ENCODE peak calls at places on chromosomes 11 and 22, in eight cellular contexts. One of them, this sample, is unnamed.

GRCh38 chr22:19599626-19600243 is 75.5 kb upstream of the CLDN5 start:
- DNase-seq in ureter: no peak
- DNase-seq in activated CD8-positive, alpha-beta T cell treated with anti-CD3 and anti-CD28 coated beads for 36 hours: no peak
- DNase-seq in thoracic aorta: no peak
- DNase-seq in NCI-H446: no peak
- DNase-seq in CD8-positive, alpha-beta memory T cell: no peak
- DNase-seq in stimulated activated CD8-positive, alpha-beta memory T cell treated with anti-CD3 and anti-CD28 coated beads, Interleukin-4, amount 100 ng/mL, for 4 hours: no peak
- DNase-seq in left colon: no peak
- DNase-seq in this sample: no peak

GRCh38 chr11:68707527-68707926 is 23.2 kb downstream of the GAL start:
- DNase-seq in ureter: no peak
- DNase-seq in activated CD8-positive, alpha-beta T cell treated with anti-CD3 and anti-CD28 coated beads for 36 hours: no peak
- DNase-seq in thoracic aorta: no peak
- DNase-seq in NCI-H446: no peak
- DNase-seq in CD8-positive, alpha-beta memory T cell: no peak
- DNase-seq in stimulated activated CD8-positive, alpha-beta memory T cell treated with anti-CD3 and anti-CD28 coated beads, Interleukin-4, amount 100 ng/mL, for 4 hours: no peak
- DNase-seq in left colon: no peak
- DNase-seq in this sample: no peak

GRCh38 chr11:119788911-119789560 is 60.0 kb upstream of the NECTIN1 start:
- DNase-seq in ureter: no peak
- DNase-seq in activated CD8-positive, alpha-beta T cell treated with anti-CD3 and anti-CD28 coated beads for 36 hours: no peak
- DNase-seq in thoracic aorta: no peak
- DNase-seq in NCI-H446: no peak
- DNase-seq in CD8-positive, alpha-beta memory T cell: no peak
- DNase-seq in stimulated activated CD8-positive, alpha-beta memory T cell treated with anti-CD3 and anti-CD28 coated beads, Interleukin-4, amount 100 ng/mL, for 4 hours: no peak
- DNase-seq in left colon: no peak
- DNase-seq in this sample: no peak

GRCh38 chr22:43153916-43154315 is 2.6 kb downstream of the TSPO start:
- DNase-seq in ureter: no peak
- DNase-seq in activated CD8-positive, alpha-beta T cell treated with anti-CD3 and anti-CD28 coated beads for 36 hours: no peak
- DNase-seq in thoracic aorta: no peak
- DNase-seq in NCI-H446: no peak
- DNase-seq in CD8-positive, alpha-beta memory T cell: no peak
- DNase-seq in stimulated activated CD8-positive, alpha-beta memory T cell treated with anti-CD3 and anti-CD28 coated beads, Interleukin-4, amount 100 ng/mL, for 4 hours: no peak
- DNase-seq in left colon: no peak
- DNase-seq in this sample: no peak

GRCh38 chr11:5476184-5476819 is 12.2 kb upstream of the OR52D1 start:
- DNase-seq in ureter: no peak
- DNase-seq in activated CD8-positive, alpha-beta T cell treated with anti-CD3 and anti-CD28 coated beads for 36 hours: peak
- DNase-seq in thoracic aorta: no peak
- DNase-seq in NCI-H446: no peak
- DNase-seq in CD8-positive, alpha-beta memory T cell: no peak
- DNase-seq in stimulated activated CD8-positive, alpha-beta memory T cell treated with anti-CD3 and anti-CD28 coated beads, Interleukin-4, amount 100 ng/mL, for 4 hours: peak
- DNase-seq in left colon: no peak
- DNase-seq in this sample: no peak

GRCh38 chr11:6862961-6863360 is at the start of gene OR10A2:
- DNase-seq in ureter: no peak
- DNase-seq in activated CD8-positive, alpha-beta T cell treated with anti-CD3 and anti-CD28 coated beads for 36 hours: no peak
- DNase-seq in thoracic aorta: no peak
- DNase-seq in NCI-H446: no peak
- DNase-seq in CD8-positive, alpha-beta memory T cell: no peak
- DNase-seq in stimulated activated CD8-positive, alpha-beta memory T cell treated with anti-CD3 and anti-CD28 coated beads, Interleukin-4, amount 100 ng/mL, for 4 hours: no peak
- DNase-seq in left colon: no peak
- DNase-seq in this sample: peak

GRCh38 chr22:24819941-24820461 is 14.0 kb downstream of the SGSM1 start:
- DNase-seq in ureter: peak
- DNase-seq in activated CD8-positive, alpha-beta T cell treated with anti-CD3 and anti-CD28 coated beads for 36 hours: no peak
- DNase-seq in thoracic aorta: no peak
- DNase-seq in NCI-H446: no peak
- DNase-seq in CD8-positive, alpha-beta memory T cell: no peak
- DNase-seq in stimulated activated CD8-positive, alpha-beta memory T cell treated with anti-CD3 and anti-CD28 coated beads, Interleukin-4, amount 100 ng/mL, for 4 hours: no peak
- DNase-seq in left colon: peak
- DNase-seq in this sample: peak

GRCh38 chr11:33310720-33311500 is 53.7 kb downstream of the HIPK3 start:
- DNase-seq in ureter: no peak
- DNase-seq in activated CD8-positive, alpha-beta T cell treated with anti-CD3 and anti-CD28 coated beads for 36 hours: no peak
- DNase-seq in thoracic aorta: no peak
- DNase-seq in NCI-H446: no peak
- DNase-seq in CD8-positive, alpha-beta memory T cell: no peak
- DNase-seq in stimulated activated CD8-positive, alpha-beta memory T cell treated with anti-CD3 and anti-CD28 coated beads, Interleukin-4, amount 100 ng/mL, for 4 hours: no peak
- DNase-seq in left colon: no peak
- DNase-seq in this sample: no peak

GRCh38 chr11:109424893-109425292 is 2.9 kb downstream of the C11orf87 start:
- DNase-seq in ureter: no peak
- DNase-seq in activated CD8-positive, alpha-beta T cell treated with anti-CD3 and anti-CD28 coated beads for 36 hours: peak
- DNase-seq in thoracic aorta: no peak
- DNase-seq in NCI-H446: no peak
- DNase-seq in CD8-positive, alpha-beta memory T cell: no peak
- DNase-seq in stimulated activated CD8-positive, alpha-beta memory T cell treated with anti-CD3 and anti-CD28 coated beads, Interleukin-4, amount 100 ng/mL, for 4 hours: no peak
- DNase-seq in left colon: no peak
- DNase-seq in this sample: no peak

GRCh38 chr11:124551189-124551588 is 7.7 kb upstream of the OR8B12 start:
- DNase-seq in ureter: no peak
- DNase-seq in activated CD8-positive, alpha-beta T cell treated with anti-CD3 and anti-CD28 coated beads for 36 hours: no peak
- DNase-seq in thoracic aorta: no peak
- DNase-seq in NCI-H446: no peak
- DNase-seq in CD8-positive, alpha-beta memory T cell: no peak
- DNase-seq in stimulated activated CD8-positive, alpha-beta memory T cell treated with anti-CD3 and anti-CD28 coated beads, Interleukin-4, amount 100 ng/mL, for 4 hours: no peak
- DNase-seq in left colon: no peak
- DNase-seq in this sample: no peak

GRCh38 chr22:33492210-33492651 is 428.0 kb downstream of the LARGE1 start:
- DNase-seq in ureter: no peak
- DNase-seq in activated CD8-positive, alpha-beta T cell treated with anti-CD3 and anti-CD28 coated beads for 36 hours: no peak
- DNase-seq in thoracic aorta: no peak
- DNase-seq in NCI-H446: no peak
- DNase-seq in CD8-positive, alpha-beta memory T cell: peak
- DNase-seq in stimulated activated CD8-positive, alpha-beta memory T cell treated with anti-CD3 and anti-CD28 coated beads, Interleukin-4, amount 100 ng/mL, for 4 hours: no peak
- DNase-seq in left colon: no peak
- DNase-seq in this sample: no peak

GRCh38 chr11:62269654-62270278 is at the start of gene SCGB2A2:
- DNase-seq in ureter: peak
- DNase-seq in activated CD8-positive, alpha-beta T cell treated with anti-CD3 and anti-CD28 coated beads for 36 hours: no peak
- DNase-seq in thoracic aorta: no peak
- DNase-seq in NCI-H446: no peak
- DNase-seq in CD8-positive, alpha-beta memory T cell: no peak
- DNase-seq in stimulated activated CD8-positive, alpha-beta memory T cell treated with anti-CD3 and anti-CD28 coated beads, Interleukin-4, amount 100 ng/mL, for 4 hours: no peak
- DNase-seq in left colon: no peak
- DNase-seq in this sample: no peak

GRCh38 chr11:4713241-4713640 is 8.7 kb downstream of the MMP26 start:
- DNase-seq in ureter: no peak
- DNase-seq in activated CD8-positive, alpha-beta T cell treated with anti-CD3 and anti-CD28 coated beads for 36 hours: no peak
- DNase-seq in thoracic aorta: no peak
- DNase-seq in NCI-H446: no peak
- DNase-seq in CD8-positive, alpha-beta memory T cell: no peak
- DNase-seq in stimulated activated CD8-positive, alpha-beta memory T cell treated with anti-CD3 and anti-CD28 coated beads, Interleukin-4, amount 100 ng/mL, for 4 hours: no peak
- DNase-seq in left colon: no peak
- DNase-seq in this sample: no peak

GRCh38 chr11:61123775-61124571 is 21.7 kb downstream of the CD5 start:
- DNase-seq in ureter: no peak
- DNase-seq in activated CD8-positive, alpha-beta T cell treated with anti-CD3 and anti-CD28 coated beads for 36 hours: no peak
- DNase-seq in thoracic aorta: no peak
- DNase-seq in NCI-H446: no peak
- DNase-seq in CD8-positive, alpha-beta memory T cell: no peak
- DNase-seq in stimulated activated CD8-positive, alpha-beta memory T cell treated with anti-CD3 and anti-CD28 coated beads, Interleukin-4, amount 100 ng/mL, for 4 hours: no peak
- DNase-seq in left colon: no peak
- DNase-seq in this sample: no peak

GRCh38 chr11:60870733-60871377 is 3.5 kb downstream of the ZP1 start:
- DNase-seq in ureter: no peak
- DNase-seq in activated CD8-positive, alpha-beta T cell treated with anti-CD3 and anti-CD28 coated beads for 36 hours: peak
- DNase-seq in thoracic aorta: no peak
- DNase-seq in NCI-H446: no peak
- DNase-seq in CD8-positive, alpha-beta memory T cell: no peak
- DNase-seq in stimulated activated CD8-positive, alpha-beta memory T cell treated with anti-CD3 and anti-CD28 coated beads, Interleukin-4, amount 100 ng/mL, for 4 hours: no peak
- DNase-seq in left colon: no peak
- DNase-seq in this sample: no peak

GRCh38 chr22:49021926-49022815 is 805.5 kb downstream of the BRD1 start:
- DNase-seq in ureter: no peak
- DNase-seq in activated CD8-positive, alpha-beta T cell treated with anti-CD3 and anti-CD28 coated beads for 36 hours: no peak
- DNase-seq in thoracic aorta: no peak
- DNase-seq in NCI-H446: no peak
- DNase-seq in CD8-positive, alpha-beta memory T cell: no peak
- DNase-seq in stimulated activated CD8-positive, alpha-beta memory T cell treated with anti-CD3 and anti-CD28 coated beads, Interleukin-4, amount 100 ng/mL, for 4 hours: no peak
- DNase-seq in left colon: peak
- DNase-seq in this sample: peak

GRCh38 chr11:35402751-35403454 is 16.5 kb downstream of the SLC1A2 start:
- DNase-seq in ureter: no peak
- DNase-seq in activated CD8-positive, alpha-beta T cell treated with anti-CD3 and anti-CD28 coated beads for 36 hours: no peak
- DNase-seq in thoracic aorta: no peak
- DNase-seq in NCI-H446: no peak
- DNase-seq in CD8-positive, alpha-beta memory T cell: no peak
- DNase-seq in stimulated activated CD8-positive, alpha-beta memory T cell treated with anti-CD3 and anti-CD28 coated beads, Interleukin-4, amount 100 ng/mL, for 4 hours: no peak
- DNase-seq in left colon: no peak
- DNase-seq in this sample: no peak

GRCh38 chr11:47051217-47051616 is 114.7 kb downstream of the CSTPP1 start:
- DNase-seq in ureter: no peak
- DNase-seq in activated CD8-positive, alpha-beta T cell treated with anti-CD3 and anti-CD28 coated beads for 36 hours: no peak
- DNase-seq in thoracic aorta: no peak
- DNase-seq in NCI-H446: no peak
- DNase-seq in CD8-positive, alpha-beta memory T cell: no peak
- DNase-seq in stimulated activated CD8-positive, alpha-beta memory T cell treated with anti-CD3 and anti-CD28 coated beads, Interleukin-4, amount 100 ng/mL, for 4 hours: no peak
- DNase-seq in left colon: no peak
- DNase-seq in this sample: no peak

This sample was measured in cerebellar nuclear complex.